ENCODE peak calls at places on chromosomes 5 and 9, in four cellular contexts. I is IMR-90, L is RWPE2, O is AG09309. A is an unnamed sample.

GRCh38 chr5:133298447-133298846 is 246.6 kb downstream of the HSPA4 start:
- DNase-seq in I (no peak), L (no peak), O (no peak), A (no peak)

GRCh38 chr9:25716220-25716872 is 38.1 kb upstream of the TUSC1 start:
- DNase-seq in I (peak; percentile 74), L (no peak), O (peak; percentile 75), A (peak; percentile 34)

GRCh38 chr9:8560560-8561525 is 761.3 kb upstream of the DMAC1 start:
- DNase-seq in I (peak; percentile 0), L (no peak), O (no peak), A (no peak)

GRCh38 chr9:37471942-37472679 is 6.9 kb upstream of the ZBTB5 start:
- DNase-seq in I (peak; percentile 95), L (no peak), O (peak; percentile 87), A (peak; percentile 93)

GRCh38 chr9:70315389-70315788 is 56.6 kb downstream of the SMC5 start:
- DNase-seq in I (peak; percentile 59), L (no peak), O (no peak), A (no peak)

GRCh38 chr9:127589955-127590370 is 22.1 kb upstream of the STXBP1 start:
- DNase-seq in I (peak; percentile 77), L (no peak), O (no peak), A (no peak)

GRCh38 chr5:111603446-111603827 is 91.1 kb upstream of the STARD4 start:
- DNase-seq in I (peak; percentile 43), L (no peak), O (peak; percentile 69), A (peak; percentile 98)

GRCh38 chr5:149470942-149471341 is 80.3 kb downstream of the CSNK1A1 start:
- DNase-seq in I (no peak), L (no peak), O (no peak), A (no peak)

GRCh38 chr5:65858316-65858715 is 68.1 kb upstream of the ERBIN start:
- DNase-seq in I (peak; percentile 54), L (no peak), O (no peak), A (no peak)

GRCh38 chr9:136711751-136712689 is at the start of gene DIPK1B:
- DNase-seq in I (no peak), L (no peak), O (no peak), A (no peak)

GRCh38 chr9:124264812-124265211 is 7.1 kb downstream of the NEK6 start:
- DNase-seq in I (peak; percentile 62), L (no peak), O (peak; percentile 75), A (no peak)

GRCh38 chr9:111728143-111728542 is 66.6 kb downstream of the SHOC1 start:
- DNase-seq in I (peak; percentile 32), L (no peak), O (no peak), A (peak; percentile 51)

GRCh38 chr9:88092699-88093359 is 45.4 kb downstream of the SPATA31C2 start:
- DNase-seq in I (peak; percentile 68), L (no peak), O (no peak), A (no peak)

GRCh38 chr9:119611564-119611963 is 242.3 kb upstream of the BRINP1 start:
- DNase-seq in I (no peak), L (no peak), O (no peak), A (no peak)

GRCh38 chr9:108784998-108785397 is 70.8 kb downstream of the ACTL7B start:
- DNase-seq in I (no peak), L (no peak), O (peak; percentile 60), A (no peak)

GRCh38 chr9:68996457-68996856 is 17.5 kb downstream of the PRKACG start:
- DNase-seq in I (no peak), L (no peak), O (no peak), A (no peak)

GRCh38 chr5:173859315-173860038 is 28.7 kb upstream of the CPEB4 start:
- DNase-seq in I (no peak), L (no peak), O (no peak), A (no peak)

GRCh38 chr9:77022783-77023440 is 3.5 kb downstream of the FOXB2 start:
- DNase-seq in I (no peak), L (no peak), O (no peak), A (no peak)

GRCh38 chr9:2085719-2086515 is 70.8 kb downstream of the SMARCA2 start:
- DNase-seq in I (peak; percentile 36), L (no peak), O (peak; percentile 20), A (no peak)

GRCh38 chr9:76912631-76913275 is 6.8 kb upstream of the PRUNE2 start:
- DNase-seq in I (peak; percentile 7), L (no peak), O (no peak), A (no peak)

GRCh38 chr5:145129797-145130196 is 705.3 kb downstream of the PRELID2 start:
- DNase-seq in I (no peak), L (no peak), O (no peak), A (no peak)

GRCh38 chr9:96149881-96150280 is 152.1 kb downstream of the HSD17B3 start:
- DNase-seq in I (no peak), L (no peak), O (no peak), A (no peak)

GRCh38 chr5:56172225-56172624 is 60.9 kb downstream of the ANKRD55 start:
- DNase-seq in I (peak; percentile 59), L (no peak), O (peak; percentile 79), A (no peak)

GRCh38 chr9:131651599-131651998 is 88.3 kb downstream of the RAPGEF1 start:
- DNase-seq in I (peak; percentile 69), L (no peak), O (no peak), A (no peak)

GRCh38 chr9:33139421-33140228 is 27.5 kb downstream of the B4GALT1 start:
- DNase-seq in I (peak; percentile 96), L (no peak), O (peak; percentile 89), A (no peak)

GRCh38 chr9:129712595-129713524 is 40.0 kb downstream of the PTGES start:
- DNase-seq in I (peak; percentile 87), L (no peak), O (peak; percentile 84), A (no peak)

GRCh38 chr5:152595327-152595890 is 190.3 kb upstream of the NMUR2 start:
- DNase-seq in I (no peak), L (no peak), O (no peak), A (no peak)

GRCh38 chr5:113058269-113058668 is 81.7 kb downstream of the DCP2 start:
- DNase-seq in I (no peak), L (no peak), O (no peak), A (no peak)

DNA sequence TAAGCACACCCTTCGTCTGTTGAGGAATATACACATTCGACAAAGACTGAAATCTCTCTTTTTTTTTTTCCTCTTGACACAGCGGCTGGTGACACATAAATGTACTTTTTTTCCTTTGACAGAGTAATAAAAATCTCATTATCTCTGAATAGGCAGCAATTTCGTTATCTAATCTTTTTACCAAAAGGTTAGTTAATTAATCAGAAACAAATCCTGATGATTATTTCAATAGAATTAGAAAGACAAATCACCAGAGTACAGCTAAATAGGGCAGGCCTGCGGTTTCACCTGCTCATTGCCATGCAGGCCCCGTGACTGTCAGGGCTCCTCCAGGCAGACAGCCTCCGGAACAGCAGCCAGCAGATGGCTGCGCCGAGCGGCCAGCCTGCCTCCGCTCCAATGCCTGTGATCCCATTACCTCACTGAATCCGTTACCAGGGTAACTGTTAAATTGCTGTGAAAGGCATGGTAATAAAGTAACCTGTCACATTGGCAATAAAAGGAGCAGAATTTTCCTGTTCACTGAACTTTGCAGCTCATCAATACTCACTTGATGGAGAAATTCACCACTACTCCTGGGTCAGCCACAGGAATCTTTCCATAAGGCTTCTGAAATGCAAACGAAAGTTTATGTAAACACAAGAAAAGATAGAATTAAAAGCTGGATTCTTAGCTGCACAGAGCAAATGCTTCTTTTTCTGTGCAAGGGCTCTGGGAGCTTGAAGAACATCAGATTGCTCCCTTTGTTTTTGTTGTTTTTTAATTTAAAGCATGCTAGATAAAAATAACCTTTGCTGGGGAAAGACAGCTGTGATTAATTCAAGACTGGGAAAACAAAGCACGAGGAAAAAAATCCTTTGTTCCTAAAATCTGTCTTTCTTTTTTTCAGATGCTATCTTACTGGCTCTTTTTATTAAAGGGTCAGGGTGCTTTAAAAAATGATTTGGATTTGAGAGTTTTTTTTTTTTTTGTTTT is 666.4 kb upstream of the ZNF608 start:
- DNase-seq in I (peak; percentile 91), L (peak; percentile 76), O (peak; percentile 33), A (peak; percentile 95)
- TF ChIP-seq CTCF in I (peak; percentile 42), L (peak; percentile 63), O (peak; percentile 54), A (peak; percentile 58)

DNA sequence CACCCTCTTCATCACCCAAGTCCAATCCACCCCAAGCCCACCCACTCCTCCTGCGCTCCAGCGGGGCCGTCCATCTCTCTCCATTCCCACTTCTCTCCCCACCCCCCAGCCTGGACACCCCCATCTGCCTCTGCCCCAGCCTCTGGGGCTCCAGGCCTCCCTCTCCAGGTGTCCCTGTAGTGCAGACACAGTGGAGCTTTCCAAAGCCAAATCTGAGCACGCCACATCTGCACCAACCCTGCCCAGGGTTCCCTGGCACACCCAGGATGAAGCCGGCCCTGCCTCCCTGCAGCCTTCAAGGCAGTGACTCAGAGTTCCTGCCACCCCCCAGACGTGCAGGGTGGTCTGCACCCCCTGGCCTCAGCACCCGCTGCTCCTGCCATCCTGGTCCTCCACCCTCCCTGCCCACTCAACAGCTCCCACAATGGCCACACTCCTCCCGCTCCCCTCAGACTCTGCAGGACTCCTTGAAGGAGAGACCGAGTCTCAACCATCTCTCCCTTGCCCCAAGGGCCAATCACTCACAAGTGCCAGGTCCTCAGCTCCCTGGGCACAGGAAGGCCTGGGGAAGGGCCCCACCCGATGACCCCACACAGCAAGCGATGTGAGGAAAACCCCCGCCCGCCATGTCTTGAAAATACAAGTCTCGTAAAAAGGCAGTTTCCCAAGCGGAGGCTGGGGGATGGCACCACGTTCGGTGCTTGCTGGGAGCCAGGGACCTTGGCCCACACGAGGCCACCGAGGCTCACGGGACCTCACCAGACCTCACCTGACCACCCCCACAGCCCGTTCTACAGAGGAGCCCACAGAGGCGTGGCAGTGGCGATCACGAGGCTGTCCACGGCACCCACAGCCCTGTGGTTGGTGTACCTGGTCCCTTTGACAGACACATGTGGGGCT is 22.2 kb downstream of the VAV2 start:
- DNase-seq in I (no peak), L (peak; percentile 65), O (no peak), A (no peak)
- H3K4me3 ChIP-seq in I (no peak overlapping the region), L (no peak overlapping the region), O (no peak overlapping the region), A (no peak overlapping the region)

DNA sequence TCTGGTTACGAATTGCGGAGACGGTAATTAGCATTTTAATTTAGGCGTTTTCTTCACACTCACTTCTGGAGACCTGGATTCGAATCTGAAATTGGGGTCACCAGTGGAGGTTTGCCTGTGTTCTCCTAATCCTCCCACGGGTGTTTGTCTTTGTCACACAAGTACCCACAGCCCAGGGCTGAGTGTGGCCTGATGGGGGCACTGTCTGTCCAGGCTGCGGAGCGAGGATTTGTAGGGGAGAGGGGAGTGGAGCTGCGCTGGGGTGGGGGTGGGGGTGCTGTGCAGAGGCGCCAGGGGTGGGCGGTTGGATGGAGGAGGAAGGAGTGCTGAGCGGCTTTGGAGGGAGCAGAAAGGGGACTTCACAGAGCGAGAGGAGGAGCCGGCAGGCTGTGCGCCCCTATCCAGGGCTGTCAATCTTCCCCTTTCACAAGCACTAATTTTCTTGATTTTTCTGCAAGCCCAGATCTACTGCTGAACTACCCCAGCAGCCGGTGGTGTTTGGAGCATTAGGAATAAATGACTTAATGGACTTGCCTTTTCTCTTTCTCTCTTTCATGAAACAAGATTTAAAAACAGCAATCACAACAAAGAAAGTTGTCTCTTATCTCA is 53.1 kb downstream of the TSPAN17 start:
- DNase-seq in I (no peak), L (no peak), O (no peak), A (no peak)
- TF ChIP-seq CTCF in I (peak; percentile 19), L (peak; percentile 51), O (peak; percentile 32), A (peak; percentile 81)

GRCh38 chr5:87780831-87781760 is 368.4 kb upstream of the CCNH start:
- DNase-seq in I (peak; percentile 74), L (peak; percentile 75), O (peak; percentile 44), A (peak; percentile 50)
- H3K4me3 ChIP-seq in I (no peak overlapping the region), L (no peak overlapping the region), O (no peak overlapping the region), A (no peak overlapping the region)

A was measured in kidney epithelial cell.